ENCODE peak calls at places on chromosome 1, in six cellular contexts. V, X, S, O, T and J are unnamed samples.

GRCh38 chr1:9250586-9251381 is 16.2 kb downstream of the H6PD start:
- DNase-seq in V (no peak), X (peak), S (no peak), O (no peak), T (no peak), J (no peak)

GRCh38 chr1:91885331-91885715 is 628 bp downstream of the TGFBR3 start:
- DNase-seq in V (no peak), X (no peak), S (no peak), O (no peak), T (peak), J (no peak)

GRCh38 chr1:16718908-16719533 is 21.3 kb upstream of the RNU1-4 start:
- DNase-seq in V (no peak), X (no peak), S (no peak), O (no peak), T (peak), J (peak)

GRCh38 chr1:160834945-160835565 is 27.6 kb downstream of the CD244 start:
- DNase-seq in V (peak), X (peak), S (peak), O (peak), T (peak), J (peak)

GRCh38 chr1:199182151-199182843 is 543.5 kb downstream of the PTPRC start:
- DNase-seq in V (no peak), X (no peak), S (peak), O (no peak), T (no peak), J (no peak)

GRCh38 chr1:64246294-64246917 is 43.0 kb downstream of the UBE2U start:
- DNase-seq in V (no peak), X (no peak), S (peak), O (peak), T (no peak), J (peak)

GRCh38 chr1:5920201-5920600 is 72.0 kb downstream of the NPHP4 start:
- DNase-seq in V (no peak), X (no peak), S (no peak), O (no peak), T (no peak), J (no peak)

GRCh38 chr1:39378377-39378776 is 113.1 kb upstream of the BMP8A start:
- DNase-seq in V (no peak), X (no peak), S (peak), O (no peak), T (peak), J (no peak)

GRCh38 chr1:79188371-79188770 is 181.8 kb upstream of the ADGRL4 start:
- DNase-seq in V (peak), X (no peak), S (no peak), O (peak), T (peak), J (peak)

GRCh38 chr1:45929257-45929687 is 125.9 kb downstream of the MAST2 start:
- DNase-seq in V (peak), X (no peak), S (peak), O (peak), T (peak), J (no peak)

GRCh38 chr1:47333922-47334764 is 553 bp downstream of the CMPK1 start:
- DNase-seq in V (peak), X (peak), S (peak), O (peak), T (peak), J (peak)

GRCh38 chr1:92376345-92376744 is 77.5 kb downstream of the RPAP2 start:
- DNase-seq in V (no peak), X (no peak), S (no peak), O (no peak), T (no peak), J (no peak)

GRCh38 chr1:65253800-65254319 is 55.5 kb upstream of the DNAJC6 start:
- DNase-seq in V (no peak), X (no peak), S (no peak), O (peak), T (no peak), J (no peak)

GRCh38 chr1:233045591-233045990 is 95.2 kb downstream of the NTPCR start:
- DNase-seq in V (no peak), X (no peak), S (no peak), O (no peak), T (no peak), J (no peak)

GRCh38 chr1:11913291-11913690 is 12.9 kb downstream of the KIAA2013 start:
- DNase-seq in V (no peak), X (no peak), S (no peak), O (no peak), T (no peak), J (no peak)

GRCh38 chr1:157803851-157804250 is 16.1 kb downstream of the FCRL1 start:
- DNase-seq in V (no peak), X (no peak), S (no peak), O (no peak), T (no peak), J (no peak)

GRCh38 chr1:174247472-174247871 is 88.2 kb downstream of the RABGAP1L start:
- DNase-seq in V (no peak), X (no peak), S (no peak), O (no peak), T (no peak), J (no peak)

GRCh38 chr1:245051349-245052221 is 103.2 kb upstream of the KIF26B start:
- DNase-seq in V (no peak), X (no peak), S (peak), O (no peak), T (no peak), J (no peak)

GRCh38 chr1:54767526-54767925 is 3.2 kb upstream of the PARS2 start:
- DNase-seq in V (no peak), X (no peak), S (no peak), O (no peak), T (no peak), J (no peak)

GRCh38 chr1:232704694-232705680 is 75.1 kb upstream of the SIPA1L2 start:
- DNase-seq in V (peak), X (no peak), S (no peak), O (peak), T (peak), J (peak)

GRCh38 chr1:112093372-112093694 is 103.9 kb upstream of the KCND3 start:
- DNase-seq in V (no peak), X (no peak), S (no peak), O (no peak), T (no peak), J (no peak)

GRCh38 chr1:114427612-114428011 is 83.4 kb downstream of the TRIM33 start:
- DNase-seq in V (no peak), X (no peak), S (no peak), O (no peak), T (no peak), J (no peak)

GRCh38 chr1:1398677-1399186 is 403 bp downstream of the CCNL2 start:
- DNase-seq in V (no peak), X (peak), S (no peak), O (no peak), T (no peak), J (no peak)

GRCh38 chr1:153441238-153441755 is 19.2 kb downstream of the S100A7 start:
- DNase-seq in V (no peak), X (no peak), S (peak), O (no peak), T (no peak), J (no peak)

GRCh38 chr1:9320520-9321479 is 28.1 kb downstream of the SPSB1 start:
- DNase-seq in V (no peak), X (peak), S (no peak), O (peak), T (no peak), J (no peak)